ENCODE peak calls at places on chromosome 6, in nine cellular contexts. Z is effector CD4-positive, alpha-beta T cell; K is lower lobe of right lung; D is amygdala; O is IMR-90; V is naive thymus-derived CD8-positive, alpha-beta T cell; X is T-helper 1 cell; T is GOT3; C is NCI-H69. Q is an unnamed sample.

GRCh38 chr6:125759184-125759902 is 9.9 kb downstream of the HEY2 start:
- DNase-seq in Z (no peak), D (no peak), O (no peak), C (no peak), V (no peak), T (no peak), K (no peak), X (no peak), Q (no peak)

GRCh38 chr6:15715060-15715459 is 52.2 kb upstream of the DTNBP1 start:
- DNase-seq in K (no peak), X (no peak), Z (no peak), O (no peak), T (no peak), D (no peak), C (no peak), V (no peak), Q (no peak)

GRCh38 chr6:85483041-85483700 is 33.3 kb downstream of the NT5E start:
- DNase-seq in O (peak), K (peak), Z (peak), X (peak), C (peak), D (peak), T (peak), V (peak), Q (peak)

GRCh38 chr6:2967936-2968335 is 3.4 kb downstream of the SERPINB6 start:
- DNase-seq in V (no peak), Z (no peak), T (no peak), K (no peak), D (no peak), C (no peak), X (no peak), O (no peak), Q (no peak)

GRCh38 chr6:23181301-23182110 is 612.1 kb downstream of the HDGFL1 start:
- DNase-seq in V (no peak), Z (no peak), C (peak), D (no peak), K (no peak), O (no peak), T (no peak), X (no peak), Q (no peak)

GRCh38 chr6:26286168-26286854 is 78.7 kb upstream of the BTN3A2 start:
- DNase-seq in Z (peak), C (peak), O (peak), T (peak), K (peak), X (peak), V (peak), D (peak), Q (peak)

GRCh38 chr6:28522594-28523557 is 2.8 kb upstream of the GPX5 start:
- DNase-seq in K (no peak), V (peak), D (no peak), Z (peak), C (no peak), T (no peak), O (no peak), X (peak), Q (no peak)

GRCh38 chr6:51655517-51655916 is 431.9 kb downstream of the PKHD1 start:
- DNase-seq in K (no peak), V (no peak), D (no peak), T (no peak), C (no peak), O (no peak), Z (no peak), X (no peak), Q (no peak)

GRCh38 chr6:90375681-90376439 is 79.2 kb upstream of the BACH2 start:
- DNase-seq in O (peak), K (no peak), V (no peak), Z (no peak), X (no peak), D (no peak), C (no peak), T (no peak), Q (no peak)

GRCh38 chr6:27062755-27063154 is 184.7 kb upstream of the PRSS16 start:
- DNase-seq in X (no peak), T (no peak), Z (no peak), O (no peak), K (no peak), C (peak), D (no peak), V (no peak), Q (no peak)

GRCh38 chr6:31575952-31576684 is 753 bp downstream of the TNF start:
- DNase-seq in Z (no peak), C (peak), K (no peak), V (no peak), X (peak), T (no peak), O (no peak), D (no peak), Q (no peak)

GRCh38 chr6:128250370-128251070 is 269.9 kb downstream of the PTPRK start:
- DNase-seq in V (no peak), D (no peak), T (no peak), O (no peak), C (no peak), Z (no peak), K (no peak), X (no peak), Q (no peak)

GRCh38 chr6:111105578-111105977 is 18.3 kb downstream of the SLC16A10 start:
- DNase-seq in T (no peak), O (peak), C (peak), K (peak), Z (no peak), X (no peak), V (no peak), D (no peak), Q (no peak)

GRCh38 chr6:151440498-151440897 is 11.4 kb downstream of the RMND1 start:
- DNase-seq in C (no peak), T (no peak), V (no peak), Z (no peak), O (no peak), K (no peak), X (no peak), D (no peak), Q (no peak)

GRCh38 chr6:137495652-137496391 is 1.6 kb upstream of the OLIG3 start:
- DNase-seq in K (no peak), T (no peak), Z (no peak), O (no peak), V (no peak), C (no peak), D (no peak), X (no peak), Q (no peak)

GRCh38 chr6:54990001-54990400 is 143.4 kb downstream of the FAM83B start:
- DNase-seq in O (peak), K (no peak), V (no peak), X (no peak), Z (no peak), C (no peak), T (no peak), D (no peak), Q (no peak)

GRCh38 chr6:3393796-3394195 is 63.1 kb downstream of the SLC22A23 start:
- DNase-seq in K (no peak), C (peak), O (no peak), D (no peak), X (no peak), V (no peak), T (no peak), Z (no peak), Q (no peak)

GRCh38 chr6:50994026-50994720 is 175.5 kb downstream of the TFAP2B start:
- DNase-seq in C (peak), D (no peak), X (no peak), T (no peak), Z (no peak), V (no peak), K (no peak), O (no peak), Q (no peak)

GRCh38 chr6:25192562-25192961 is 86.6 kb upstream of the CARMIL1 start:
- DNase-seq in K (no peak), Z (no peak), T (no peak), O (peak), X (no peak), V (no peak), C (no peak), D (no peak), Q (no peak)

GRCh38 chr6:125670586-125670985 is 78.8 kb upstream of the HEY2 start:
- DNase-seq in Z (no peak), D (no peak), K (no peak), O (no peak), X (no peak), V (no peak), C (peak), T (no peak), Q (no peak)

GRCh38 chr6:148629197-148629909 is 117.5 kb upstream of the UST start:
- DNase-seq in O (peak), D (no peak), Z (no peak), X (no peak), C (no peak), K (no peak), T (no peak), V (no peak), Q (no peak)

GRCh38 chr6:13013681-13014550 is 297.3 kb downstream of the PHACTR1 start:
- DNase-seq in K (no peak), X (no peak), O (no peak), C (peak), D (no peak), T (no peak), V (no peak), Z (no peak), Q (no peak)

GRCh38 chr6:78551361-78551760 is 316.0 kb upstream of the IRAK1BP1 start:
- DNase-seq in X (no peak), D (no peak), V (no peak), Z (no peak), C (no peak), O (no peak), K (no peak), T (no peak), Q (no peak)

GRCh38 chr6:342832-343179 is 48.7 kb upstream of the IRF4 start:
- DNase-seq in D (no peak), O (no peak), X (no peak), Z (no peak), K (no peak), V (no peak), C (no peak), T (no peak), Q (no peak)

GRCh38 chr6:137704802-137705165 is 162.3 kb upstream of the TNFAIP3 start:
- DNase-seq in K (no peak), X (no peak), Z (no peak), V (no peak), D (no peak), C (no peak), O (no peak), T (no peak), Q (no peak)

GRCh38 chr6:125884656-125885055 is 71.9 kb upstream of the HINT3 start:
- DNase-seq in O (no peak), X (no peak), K (no peak), V (no peak), T (no peak), D (no peak), C (peak), Z (no peak), Q (no peak)

GRCh38 chr6:24799541-24799915 is 811 bp upstream of the ARMH2 start:
- DNase-seq in V (no peak), T (no peak), K (no peak), X (no peak), D (no peak), Z (no peak), C (no peak), O (no peak), Q (no peak)

GRCh38 chr6:45454008-45454911 is 76.5 kb upstream of the SUPT3H start:
- DNase-seq in K (no peak), O (peak), X (no peak), V (no peak), D (no peak), T (no peak), Z (no peak), C (no peak), Q (no peak)